ENCODE peak calls at places on chromosomes 2 and 18, in four cellular contexts. Z is fibroblast of the aortic adventitia, J is esophagus squamous epithelium, G is GM23248. H is an unnamed sample.

GRCh38 chr2:145874466-145874865 is 1354.5 kb upstream of the ZEB2 start:
- DNase-seq in Z (peak; percentile 41), J (no peak), G (peak; percentile 86), H (no peak)

GRCh38 chr2:10680214-10680613 is 9.6 kb downstream of the NOL10 start:
- DNase-seq in Z (no peak), J (no peak), G (no peak), H (no peak)

GRCh38 chr18:79852561-79853302 is 55.0 kb downstream of the KCNG2 start:
- DNase-seq in Z (no peak), J (no peak), G (no peak), H (no peak)

GRCh38 chr2:238847841-238848565 is at the start of gene TWIST2:
- DNase-seq in Z (peak; percentile 97), J (no peak), G (peak; percentile 99), H (no peak)

GRCh38 chr2:14781148-14781547 is 148.6 kb downstream of the LRATD1 start:
- DNase-seq in Z (no peak), J (no peak), G (no peak), H (no peak)

GRCh38 chr18:5995626-5996025 is 100.3 kb upstream of the TMEM200C start:
- DNase-seq in Z (no peak), J (no peak), G (no peak), H (no peak)

GRCh38 chr2:205754924-205755321 is 72.6 kb downstream of the NRP2 start:
- DNase-seq in Z (peak; percentile 52), J (no peak), G (peak; percentile 63), H (no peak)

GRCh38 chr2:30422437-30422805 is 24.6 kb upstream of the LCLAT1 start:
- DNase-seq in Z (no peak), J (no peak), G (peak; percentile 87), H (no peak)

GRCh38 chr2:215598376-215598975 is 162.6 kb upstream of the FN1 start:
- DNase-seq in Z (peak; percentile 52), J (no peak), G (peak; percentile 92), H (no peak)

GRCh38 chr2:124328397-124328796 is 303.3 kb downstream of the CNTNAP5 start:
- DNase-seq in Z (no peak), J (no peak), G (no peak), H (no peak)

GRCh38 chr2:72367530-72368225 is 220.0 kb upstream of the CYP26B1 start:
- DNase-seq in Z (peak; percentile 91), J (peak; percentile 9), G (peak; percentile 94), H (peak; percentile 43)

GRCh38 chr18:35045121-35045520 is 3.9 kb downstream of the MAPRE2 start:
- DNase-seq in Z (peak; percentile 31), J (no peak), G (peak; percentile 50), H (no peak)

GRCh38 chr2:184410160-184410559 is 188.2 kb upstream of the ZNF804A start:
- DNase-seq in Z (no peak), J (no peak), G (no peak), H (no peak)

GRCh38 chr2:73175663-73176204 is 26.6 kb upstream of the NOTO start:
- DNase-seq in Z (peak; percentile 56), J (no peak), G (peak; percentile 87), H (peak; percentile 84)

GRCh38 chr2:71243548-71244301 is 16.8 kb upstream of the PAIP2B start:
- DNase-seq in Z (no peak), J (no peak), G (no peak), H (no peak)

GRCh38 chr2:22375094-22375493 is 1009.9 kb upstream of the KLHL29 start:
- DNase-seq in Z (no peak), J (no peak), G (no peak), H (peak; percentile 37)

GRCh38 chr2:9282713-9283112 is 76.1 kb downstream of the ASAP2 start:
- DNase-seq in Z (no peak), J (no peak), G (no peak), H (no peak)

GRCh38 chr18:79630266-79631095 is 49.1 kb upstream of the CTDP1 start:
- DNase-seq in Z (no peak), J (no peak), G (no peak), H (peak; percentile 5)

GRCh38 chr2:180046776-180047175 is 39.7 kb upstream of the CWC22 start:
- DNase-seq in Z (peak; percentile 41), J (no peak), G (peak; percentile 7), H (no peak)

GRCh38 chr18:37393945-37394609 is 171.5 kb downstream of the CELF4 start:
- DNase-seq in Z (peak; percentile 69), J (no peak), G (peak; percentile 91), H (peak; percentile 96)

GRCh38 chr18:35277633-35278032 is 12.4 kb downstream of the ZSCAN30 start:
- DNase-seq in Z (no peak), J (no peak), G (no peak), H (no peak)

GRCh38 chr18:50902797-50903196 is 23.9 kb downstream of the ME2 start:
- DNase-seq in Z (no peak), J (no peak), G (no peak), H (no peak)

GRCh38 chr2:102483086-102483485 is 10.1 kb downstream of the SLC9A4 start:
- DNase-seq in Z (no peak), J (no peak), G (no peak), H (no peak)

GRCh38 chr18:55385770-55386169 is 202.2 kb downstream of the TCF4 start:
- DNase-seq in Z (no peak), J (no peak), G (no peak), H (no peak)

GRCh38 chr18:30183766-30184165 is 858.8 kb downstream of the DSC3 start:
- DNase-seq in Z (no peak), J (no peak), G (no peak), H (no peak)

GRCh38 chr2:117961201-117961600 is 52.7 kb downstream of the CCDC93 start:
- DNase-seq in Z (no peak), J (no peak), G (no peak), H (no peak)

GRCh38 chr2:236348279-236348678 is 84.1 kb upstream of the ASB18 start:
- DNase-seq in Z (no peak), J (no peak), G (no peak), H (no peak)

GRCh38 chr2:183511154-183511553 is 386.9 kb downstream of the NUP35 start:
- DNase-seq in Z (no peak), J (no peak), G (no peak), H (no peak)

GRCh38 chr18:30409120-30409519 is 633.4 kb downstream of the DSC3 start:
- DNase-seq in Z (no peak), J (no peak), G (no peak), H (no peak)

GRCh38 chr2:134919360-134920210 is 963 bp downstream of the CCNT2 start:
- DNase-seq in Z (peak; percentile 26), J (no peak), G (peak; percentile 67), H (no peak)

GRCh38 chr2:218984239-218985020 is 554 bp downstream of the FEV start:
- DNase-seq in Z (no peak), J (no peak), G (peak; percentile 30), H (peak; percentile 60)

GRCh38 chr2:170106441-170106840 is 71.5 kb upstream of the MYO3B start:
- DNase-seq in Z (no peak), J (no peak), G (no peak), H (no peak)
- H3K4me3 ChIP-seq in Z (no peak overlapping the region), J (no peak overlapping the region), G (no peak overlapping the region), H (no peak overlapping the region)

GRCh38 chr2:241272298-241272721 is 43.2 kb downstream of the HDLBP start:
- DNase-seq in Z (no peak), J (no peak), G (peak; percentile 78), H (peak; percentile 42)

GRCh38 chr2:241269707-241270520 is 45.6 kb downstream of the HDLBP start:
- DNase-seq in Z (no peak), J (no peak), G (peak; percentile 46), H (no peak)

GRCh38 chr2:241268716-241269445 is 46.6 kb downstream of the HDLBP start:
- DNase-seq in Z (peak; percentile 29), J (no peak), G (peak; percentile 83), H (no peak)

GRCh38 chr2:241271641-241272297 is 43.7 kb downstream of the HDLBP start:
- DNase-seq in Z (peak; percentile 83), J (peak; percentile 23), G (peak; percentile 96), H (peak; percentile 59)

GRCh38 chr2:241270531-241270930 is 44.9 kb downstream of the HDLBP start:
- DNase-seq in Z (peak; percentile 26), J (no peak), G (peak; percentile 59), H (no peak)
- H3K4me3 ChIP-seq in Z (peak overlapping the region; percentile 80), J (peak overlapping the region; percentile 100), G (peak overlapping the region; percentile 96), H (no peak overlapping the region)

GRCh38 chr2:19503406-19503805 is 145.0 kb upstream of the OSR1 start:
- DNase-seq in Z (no peak), J (no peak), G (no peak), H (no peak)

GRCh38 chr2:19504400-19505198 is 146.2 kb upstream of the OSR1 start:
- DNase-seq in Z (no peak), J (no peak), G (no peak), H (no peak)

GRCh38 chr2:19505199-19506136 is 147.0 kb upstream of the OSR1 start:
- DNase-seq in Z (no peak), J (no peak), G (no peak), H (no peak)

GRCh38 chr2:19507137-19507536 is 148.7 kb upstream of the OSR1 start:
- DNase-seq in Z (no peak), J (no peak), G (no peak), H (no peak)

GRCh38 chr2:19503915-19504314 is 145.5 kb upstream of the OSR1 start:
- DNase-seq in Z (no peak), J (no peak), G (no peak), H (no peak)
- H3K4me3 ChIP-seq in Z (no peak overlapping the region), J (no peak overlapping the region), G (no peak overlapping the region), H (no peak overlapping the region)

GRCh38 chr2:121075006-121075545 is 209.9 kb downstream of the TFCP2L1 start:
- DNase-seq in Z (peak; percentile 86), J (no peak), G (peak; percentile 92), H (peak; percentile 82)

GRCh38 chr2:121076885-121077549 is 208.0 kb downstream of the TFCP2L1 start:
- DNase-seq in Z (peak; percentile 21), J (no peak), G (peak; percentile 76), H (peak; percentile 75)

GRCh38 chr2:121074322-121074932 is 210.6 kb downstream of the TFCP2L1 start:
- DNase-seq in Z (no peak), J (no peak), G (peak; percentile 28), H (peak; percentile 49)

GRCh38 chr2:121076501-121076820 is 208.5 kb downstream of the TFCP2L1 start:
- DNase-seq in Z (no peak), J (no peak), G (no peak), H (no peak)

DNA sequence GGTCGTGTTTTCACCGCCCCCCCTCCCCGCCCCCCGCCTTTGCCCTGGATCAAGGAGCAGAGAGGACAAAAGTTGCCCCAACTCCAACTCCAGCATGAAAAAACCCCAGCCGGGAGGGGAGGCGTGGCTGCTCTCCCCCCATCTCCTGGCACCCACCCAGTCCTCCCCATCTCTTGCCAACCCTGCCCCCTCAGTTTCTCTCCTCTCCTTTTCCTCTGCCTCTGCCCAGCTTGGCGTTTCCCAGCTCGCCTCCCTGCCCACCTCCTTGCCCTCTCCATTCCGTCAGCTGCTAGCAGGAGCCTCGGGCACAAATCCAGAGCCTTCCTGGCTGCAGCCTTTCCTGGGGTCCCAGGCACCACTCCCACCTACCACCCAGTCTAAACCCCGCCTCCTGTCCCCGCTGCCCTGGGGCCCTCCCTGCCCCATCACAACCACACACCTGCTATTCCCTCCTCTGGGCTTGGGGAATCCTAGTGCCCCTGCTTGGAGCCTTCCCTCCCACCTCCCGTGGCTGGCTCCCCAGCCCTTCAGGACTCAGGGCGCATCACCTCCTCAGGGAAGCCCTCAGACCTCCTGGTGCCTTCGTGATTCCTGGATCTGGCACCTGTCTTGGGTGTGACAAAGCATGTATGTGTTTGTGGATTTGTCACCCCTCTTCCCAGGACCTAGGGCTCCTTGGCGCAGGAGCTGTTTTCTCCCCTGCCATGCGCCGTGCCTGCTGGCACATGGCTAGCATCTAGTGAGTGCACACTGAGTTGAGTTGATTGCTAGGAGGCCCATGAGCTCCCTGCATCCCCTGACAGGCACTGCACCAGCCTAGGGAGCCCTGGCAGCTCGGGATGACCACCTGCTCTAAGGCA is 209.1 kb downstream of the TFCP2L1 start:
- DNase-seq in Z (no peak), J (no peak), G (peak; percentile 30), H (no peak)
- H3K4me3 ChIP-seq in Z (no peak overlapping the region), J (no peak overlapping the region), G (peak overlapping the region; percentile 55), H (peak overlapping the region; percentile 39)

GRCh38 chr2:227772932-227773331 is 27.2 kb downstream of the SCYGR8 start:
- DNase-seq in Z (peak; percentile 13), J (no peak), G (no peak), H (no peak)
- H3K4me3 ChIP-seq in Z (no peak overlapping the region), J (no peak overlapping the region), G (no peak overlapping the region), H (no peak overlapping the region)